ENCODE peak calls at places on chromosomes 12 and 14, in nine cellular contexts. A is occipital lobe, I is nucleus accumbens, T is fibroblast of lung, N is NCI-H2081, L is body of pancreas, V is kidney tubule cell, E is WTC11, Y is activated gamma-delta T cell. H is an unnamed sample.

GRCh38 chr12:88957358-88957757 is 377.1 kb upstream of the KITLG start:
- DNase-seq in V (peak), E (no peak), L (no peak), Y (no peak), I (no peak), N (no peak), A (no peak), T (no peak), H (peak)

GRCh38 chr14:88554458-88555286 is at the start of gene PTPN21:
- DNase-seq in T (peak), L (peak), V (peak), Y (no peak), I (peak), E (peak), N (peak), A (no peak), H (peak)

GRCh38 chr12:129002447-129002846 is 149.2 kb downstream of the GLT1D1 start:
- DNase-seq in T (no peak), A (no peak), V (no peak), L (no peak), Y (no peak), N (no peak), I (no peak), E (no peak), H (no peak)

GRCh38 chr14:76771432-76771980 is 10.2 kb downstream of the VASH1 start:
- DNase-seq in I (no peak), L (no peak), N (no peak), Y (no peak), E (no peak), A (no peak), V (no peak), T (no peak), H (no peak)

GRCh38 chr14:75610839-75611238 is 32.4 kb downstream of the FLVCR2 start:
- DNase-seq in I (no peak), L (no peak), E (no peak), T (no peak), Y (no peak), A (no peak), N (no peak), V (no peak), H (no peak)

GRCh38 chr14:56659964-56660551 is 80.5 kb downstream of the TMEM260 start:
- DNase-seq in L (no peak), T (peak), A (no peak), V (peak), E (no peak), I (no peak), N (peak), Y (no peak), H (peak)

GRCh38 chr14:53934778-53935414 is 21.7 kb downstream of the BMP4 start:
- DNase-seq in Y (no peak), E (no peak), V (no peak), I (no peak), T (no peak), A (no peak), N (no peak), L (no peak), H (no peak)

GRCh38 chr14:65228436-65228835 is 126.1 kb upstream of the MAX start:
- DNase-seq in N (no peak), T (no peak), E (no peak), I (no peak), L (no peak), A (no peak), V (no peak), Y (no peak), H (no peak)

GRCh38 chr14:66076166-66076565 is 410.0 kb upstream of the CCDC196 start:
- DNase-seq in L (no peak), V (no peak), Y (no peak), T (peak), N (no peak), E (no peak), I (no peak), A (no peak), H (no peak)

GRCh38 chr12:52415870-52416750 is 10.0 kb upstream of the KRT82 start:
- DNase-seq in I (no peak), E (no peak), A (no peak), T (peak), N (no peak), V (peak), Y (no peak), L (peak), H (peak)

GRCh38 chr12:91327889-91328288 is 145.3 kb upstream of the DCN start:
- DNase-seq in E (no peak), I (no peak), A (no peak), V (no peak), T (peak), N (no peak), L (no peak), Y (no peak), H (no peak)

GRCh38 chr14:21121106-21121505 is 20.2 kb downstream of the TMEM253 start:
- DNase-seq in Y (no peak), V (peak), I (no peak), N (no peak), T (no peak), L (no peak), A (no peak), E (no peak), H (no peak)

GRCh38 chr12:67645571-67645970 is 3.0 kb upstream of the DYRK2 start:
- DNase-seq in N (no peak), A (no peak), I (no peak), V (peak), Y (no peak), T (peak), E (no peak), L (no peak), H (no peak)

GRCh38 chr12:108854453-108855283 is 2.7 kb downstream of the SSH1 start:
- DNase-seq in N (no peak), I (no peak), A (no peak), E (no peak), T (peak), Y (no peak), L (peak), V (peak), H (peak)

GRCh38 chr12:7555752-7556151 is 52.2 kb upstream of the CD163 start:
- DNase-seq in Y (no peak), A (no peak), N (no peak), E (no peak), V (peak), L (peak), I (no peak), T (peak), H (no peak)

GRCh38 chr12:124568431-124569374 is 1.3 kb upstream of the NCOR2 start:
- DNase-seq in L (peak), T (peak), Y (no peak), N (peak), A (peak), E (peak), V (peak), I (no peak), H (no peak)

GRCh38 chr12:89075890-89076591 is 276.3 kb downstream of the DUSP6 start:
- DNase-seq in I (no peak), N (peak), L (no peak), V (no peak), T (peak), A (no peak), Y (no peak), E (no peak), H (no peak)

GRCh38 chr14:92459479-92460421 is 53.8 kb upstream of the RIN3 start:
- DNase-seq in A (no peak), T (no peak), N (peak), Y (no peak), V (no peak), I (no peak), E (no peak), L (no peak), H (no peak)

GRCh38 chr12:104370989-104371870 is 67.7 kb downstream of the EID3 start:
- DNase-seq in Y (no peak), T (peak), V (peak), A (no peak), E (peak), N (no peak), L (no peak), I (no peak), H (peak)

GRCh38 chr12:94147991-94148840 is at the start of gene PLXNC1:
- DNase-seq in Y (peak), A (peak), I (no peak), V (peak), L (peak), T (peak), N (peak), E (peak), H (no peak)

GRCh38 chr14:61891251-61891650 is 129.0 kb downstream of the SNAPC1 start:
- DNase-seq in T (peak), I (no peak), E (no peak), L (no peak), A (no peak), Y (no peak), V (peak), N (peak), H (no peak)

GRCh38 chr14:68523994-68524725 is 268.7 kb downstream of the ZFP36L1 start:
- DNase-seq in A (no peak), V (peak), L (peak), Y (no peak), E (no peak), T (no peak), I (no peak), N (no peak), H (no peak)

GRCh38 chr12:44812062-44812461 is 64.1 kb downstream of the NELL2 start:
- DNase-seq in V (no peak), L (no peak), E (no peak), I (no peak), T (no peak), Y (no peak), A (no peak), N (peak), H (no peak)

GRCh38 chr12:130709151-130710000 is 6.7 kb downstream of the RIMBP2 start:
- DNase-seq in I (no peak), E (no peak), Y (no peak), T (no peak), V (no peak), A (no peak), L (no peak), N (no peak), H (no peak)

GRCh38 chr12:86254399-86255107 is 1.6 kb downstream of the MGAT4C start:
- DNase-seq in V (no peak), I (no peak), L (no peak), E (no peak), A (no peak), Y (no peak), T (peak), N (peak), H (no peak)

GRCh38 chr12:31011746-31012567 is 61.7 kb upstream of the DDX11 start:
- DNase-seq in V (no peak), L (no peak), A (no peak), Y (no peak), E (peak), N (no peak), T (no peak), I (no peak), H (no peak)

GRCh38 chr12:27424631-27425230 is 21.8 kb upstream of the SMCO2 start:
- DNase-seq in V (peak), A (no peak), I (no peak), Y (no peak), N (peak), E (no peak), L (peak), T (peak), H (peak)

GRCh38 chr14:100979780-100980179 is 76.3 kb upstream of the RTL1 start:
- DNase-seq in N (no peak), T (peak), Y (no peak), L (no peak), E (no peak), I (no peak), V (peak), A (no peak), H (peak)

GRCh38 chr14:72457641-72458040 is 436.3 kb downstream of the DPF3 start:
- DNase-seq in E (no peak), N (no peak), Y (no peak), T (peak), L (no peak), V (peak), I (no peak), A (no peak), H (peak)

GRCh38 chr14:89848165-89848564 is 106.4 kb downstream of the EFCAB11 start:
- DNase-seq in I (no peak), N (no peak), E (no peak), V (no peak), L (no peak), T (peak), Y (no peak), A (no peak), H (no peak)

GRCh38 chr14:83184531-83184930 is 1650.9 kb upstream of the SEL1L start:
- DNase-seq in I (no peak), L (no peak), A (no peak), E (no peak), T (no peak), Y (no peak), V (no peak), N (no peak), H (no peak)

GRCh38 chr12:123397400-123397799 is 13.5 kb downstream of the KMT5A start:
- DNase-seq in N (no peak), A (no peak), E (no peak), I (no peak), Y (no peak), V (no peak), T (no peak), L (no peak), H (no peak)

GRCh38 chr12:104733717-104734175 is 224.3 kb downstream of the SLC41A2 start:
- DNase-seq in N (peak), Y (no peak), A (no peak), E (peak), L (no peak), V (no peak), T (no peak), I (no peak), H (no peak)

GRCh38 chr12:7004287-7004803 is 13.9 kb downstream of the LPCAT3 start:
- DNase-seq in Y (no peak), I (no peak), T (no peak), A (no peak), V (no peak), E (no peak), N (no peak), L (no peak), H (no peak)

GRCh38 chr12:52258335-52258901 is 16.0 kb upstream of the KRT86 start:
- DNase-seq in T (peak), E (peak), L (no peak), N (no peak), I (no peak), Y (no peak), V (no peak), A (no peak), H (no peak)

GRCh38 chr12:130555628-130556485 is 160.2 kb downstream of the RIMBP2 start:
- DNase-seq in E (no peak), T (no peak), V (no peak), A (peak), Y (no peak), I (no peak), N (peak), L (peak), H (no peak)

GRCh38 chr14:59691266-59691665 is 114.7 kb upstream of the CCDC175 start:
- DNase-seq in I (no peak), T (no peak), Y (no peak), E (no peak), V (no peak), A (no peak), L (no peak), N (no peak), H (no peak)

GRCh38 chr12:79983492-79983891 is 48.6 kb upstream of the PPP1R12A start:
- DNase-seq in T (peak), E (no peak), L (no peak), A (no peak), I (no peak), Y (no peak), V (peak), N (no peak), H (peak)

GRCh38 chr12:31702047-31702446 is 26.8 kb downstream of the AMN1 start:
- DNase-seq in A (no peak), V (peak), N (no peak), E (no peak), T (peak), L (no peak), I (no peak), Y (no peak), H (no peak)

H was measured in RCC 7860.